ENCODE peak calls at places on chromosome 18, in nine cellular contexts. D, T, B, U, O, J, M, I and R are unnamed samples.
A peak's percentile ranks its signal among the peaks of the same experiment; 100 is the strongest.

GRCh38 chr18:43590182-43590903 is 313.1 kb upstream of the SYT4 start:
- DNase-seq in M (no peak), I (no peak), O (no peak), B (no peak), U (no peak), J (no peak), T (no peak), D (peak; percentile 57), R (no peak)

GRCh38 chr18:23844991-23845680 is 155.9 kb downstream of the LAMA3 start:
- DNase-seq in J (no peak), U (peak; percentile 29), I (no peak), D (no peak), B (no peak), T (no peak), O (no peak), M (no peak), R (no peak)

GRCh38 chr18:32072321-32072720 is 19.4 kb upstream of the RNF138 start:
- DNase-seq in T (no peak), B (peak; percentile 28), O (no peak), M (no peak), I (no peak), J (no peak), D (no peak), U (no peak), R (no peak)

GRCh38 chr18:32324173-32324572 is 134.3 kb downstream of the MEP1B start:
- DNase-seq in D (no peak), T (no peak), M (no peak), B (no peak), O (no peak), J (no peak), I (no peak), U (no peak), R (no peak)

GRCh38 chr18:48775372-48776160 is 175.2 kb downstream of the SMAD7 start:
- DNase-seq in M (no peak), O (no peak), B (peak; percentile 72), D (no peak), J (no peak), U (no peak), I (no peak), T (no peak), R (no peak)

GRCh38 chr18:37270046-37270665 is 295.4 kb downstream of the CELF4 start:
- DNase-seq in D (no peak), J (peak; percentile 35), O (no peak), B (peak; percentile 5), U (peak; percentile 43), I (peak; percentile 43), M (peak; percentile 58), T (no peak), R (peak; percentile 21)

GRCh38 chr18:54873884-54874255 is 45.6 kb downstream of the RAB27B start:
- DNase-seq in M (no peak), B (no peak), U (no peak), T (no peak), I (no peak), D (no peak), O (no peak), J (no peak), R (no peak)

GRCh38 chr18:3367491-3368091 is 82.4 kb upstream of the TGIF1 start:
- DNase-seq in T (no peak), J (no peak), I (no peak), B (peak; percentile 1), U (no peak), D (no peak), O (no peak), M (no peak), R (no peak)

GRCh38 chr18:40338284-40338683 is 1616.8 kb upstream of the PIK3C3 start:
- DNase-seq in U (no peak), O (no peak), J (no peak), B (no peak), M (no peak), I (no peak), T (no peak), D (no peak), R (no peak)

GRCh38 chr18:59228361-59228760 is 8.4 kb downstream of the GRP start:
- DNase-seq in M (no peak), D (no peak), U (no peak), J (no peak), I (no peak), O (no peak), B (no peak), T (no peak), R (no peak)

GRCh38 chr18:41858761-41859555 is 96.1 kb upstream of the PIK3C3 start:
- DNase-seq in M (no peak), J (no peak), D (no peak), B (no peak), I (no peak), T (no peak), O (no peak), U (no peak), R (no peak)

GRCh38 chr18:50340078-50340477 is 34.8 kb upstream of the SKA1 start:
- DNase-seq in J (no peak), D (peak; percentile 62), M (no peak), U (no peak), T (no peak), I (no peak), B (no peak), O (no peak), R (no peak)

GRCh38 chr18:845152-845819 is 33.2 kb upstream of the YES1 start:
- DNase-seq in I (no peak), D (no peak), T (no peak), O (no peak), J (no peak), B (peak; percentile 67), U (no peak), M (no peak), R (peak; percentile 98)